ENCODE peak calls at places on chromosomes 16 and 17, in five cellular contexts. C is CD4-positive, alpha-beta memory T cell; D is CD8-positive, alpha-beta memory T cell; O is tibial nerve; F is hepatocyte. G is an unnamed sample.
A peak's percentile ranks its signal among the peaks of the same experiment; 100 is the strongest.

GRCh38 chr16:89922884-89923639 is at the start of gene TUBB3:
- DNase-seq in F (peak; percentile 93), C (no peak), D (peak; percentile 35), O (no peak), G (no peak)

GRCh38 chr17:78915872-78916632 is 9.1 kb downstream of the TIMP2 start:
- DNase-seq in O (no peak), D (no peak), C (no peak), F (no peak), G (no peak)

GRCh38 chr17:79984045-79984840 is 51.4 kb downstream of the TBC1D16 start:
- DNase-seq in C (no peak), O (no peak), F (no peak), D (no peak), G (no peak)

GRCh38 chr17:83153681-83154310 is 74.4 kb downstream of the METRNL start:
- DNase-seq in F (peak; percentile 1), O (no peak), C (no peak), D (no peak), G (no peak)

GRCh38 chr16:10153993-10154788 is 28.0 kb downstream of the GRIN2A start:
- DNase-seq in C (no peak), O (no peak), F (no peak), D (no peak), G (no peak)

GRCh38 chr17:8890671-8891070 is 23.2 kb upstream of the PIK3R6 start:
- DNase-seq in F (no peak), C (no peak), O (no peak), D (no peak), G (no peak)

GRCh38 chr17:17313350-17313991 is 10.3 kb downstream of the NT5M start:
- DNase-seq in D (peak; percentile 56), O (no peak), C (peak; percentile 71), F (peak; percentile 77), G (peak; percentile 29)

GRCh38 chr16:10616744-10617640 is 36.6 kb upstream of the EMP2 start:
- DNase-seq in C (no peak), D (no peak), F (peak; percentile 67), O (peak; percentile 46), G (no peak)

GRCh38 chr16:81718637-81719036 is 60.5 kb upstream of the PLCG2 start:
- DNase-seq in C (no peak), F (no peak), D (no peak), O (no peak), G (no peak)

GRCh38 chr16:55444754-55445485 is 34.1 kb upstream of the MMP2 start:
- DNase-seq in F (no peak), D (no peak), C (no peak), O (no peak), G (no peak)

GRCh38 chr17:7034955-7035590 is 742 bp upstream of the SLC16A13 start:
- DNase-seq in F (no peak), D (peak; percentile 32), C (peak; percentile 56), O (no peak), G (no peak)

GRCh38 chr16:75070055-75070841 is 46.3 kb downstream of the LDHD start:
- DNase-seq in C (no peak), F (peak; percentile 66), D (no peak), O (no peak), G (no peak)

GRCh38 chr17:28846231-28846630 is 3.6 kb upstream of the FAM222B start:
- DNase-seq in O (no peak), C (no peak), F (no peak), D (no peak), G (no peak)

GRCh38 chr16:56936950-56937349 is 5.0 kb downstream of the HERPUD1 start:
- DNase-seq in C (no peak), F (no peak), D (no peak), O (no peak), G (no peak)

GRCh38 chr16:10736926-10737625 is 6.6 kb upstream of the NUBP1 start:
- DNase-seq in D (peak; percentile 62), C (peak; percentile 78), O (no peak), F (peak; percentile 81), G (peak; percentile 43)

GRCh38 chr16:88069397-88070168 is 118.3 kb downstream of the BANP start:
- DNase-seq in C (no peak), F (no peak), D (no peak), O (no peak), G (no peak)

GRCh38 chr17:79574656-79575055 is 36.2 kb downstream of the RBFOX3 start:
- DNase-seq in D (no peak), F (no peak), O (no peak), C (no peak), G (no peak)

GRCh38 chr16:15598648-15599190 is 44.2 kb downstream of the MARF1 start:
- DNase-seq in F (no peak), C (no peak), O (no peak), D (no peak), G (no peak)

GRCh38 chr17:60224064-60224463 is 74.3 kb downstream of the CA4 start:
- DNase-seq in D (no peak), O (no peak), F (peak; percentile 18), C (no peak), G (no peak)

GRCh38 chr16:50535506-50536257 is 12.5 kb upstream of the NKD1 start:
- DNase-seq in D (no peak), O (no peak), F (no peak), C (no peak), G (no peak)

GRCh38 chr16:75733305-75734141 is 7.2 kb upstream of the CPHXL start:
- DNase-seq in D (no peak), C (no peak), O (no peak), F (peak; percentile 34), G (no peak)

GRCh38 chr16:351804-352520 is 561 bp downstream of the AXIN1 start:
- DNase-seq in O (no peak), D (peak; percentile 43), C (no peak), F (peak; percentile 60), G (no peak)

DNA sequence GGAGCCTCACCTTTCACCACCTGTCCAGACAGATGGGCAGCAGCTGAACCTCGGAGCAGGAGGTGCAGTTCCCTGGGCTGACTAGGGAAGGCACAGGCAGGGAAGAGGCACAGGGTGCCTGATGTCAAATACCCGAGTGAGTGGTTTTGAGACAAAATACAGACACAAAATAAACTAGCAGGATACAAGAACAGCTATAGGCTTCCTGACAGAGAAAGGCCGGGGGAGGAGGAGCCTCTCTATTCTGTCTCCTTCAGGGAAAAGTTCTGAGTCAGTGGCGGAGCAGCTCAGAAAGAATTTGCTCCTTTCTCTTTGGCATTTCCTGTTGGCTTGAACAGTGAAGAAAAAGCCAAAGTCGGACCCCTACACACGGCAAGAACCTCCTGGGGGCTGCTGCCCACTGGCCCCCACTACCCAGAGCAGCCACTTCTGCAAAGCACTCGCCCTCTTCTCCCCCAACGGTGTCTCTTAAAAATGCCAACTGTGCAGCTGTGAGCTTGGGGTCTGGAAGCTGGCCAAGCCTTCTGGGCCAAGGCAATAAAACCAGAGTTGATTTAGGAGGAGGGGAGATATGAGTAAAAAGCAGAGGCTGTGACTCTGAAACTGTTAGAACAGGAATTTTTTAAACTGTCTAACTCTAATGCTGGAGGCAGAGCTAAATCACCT is 14.4 kb upstream of the FAAP100 start:
- DNase-seq in F (peak; percentile 83), D (no peak), O (peak; percentile 52), C (no peak), G (no peak)
- H3K27ac ChIP-seq in F (peak overlapping the region; percentile 89), D (no peak overlapping the region), O (peak overlapping the region; percentile 65), C (no peak overlapping the region), G (no peak overlapping the region)

GRCh38 chr16:46929378-46930332 is 43.8 kb downstream of the DNAJA2 start:
- DNase-seq in D (peak; percentile 42), C (peak; percentile 43), O (peak; percentile 30), F (peak; percentile 67), G (peak; percentile 63)

GRCh38 chr16:46930861-46931260 is 42.6 kb downstream of the DNAJA2 start:
- DNase-seq in C (no peak), O (no peak), D (no peak), F (no peak), G (no peak)

GRCh38 chr16:46928811-46929210 is 44.6 kb downstream of the GPT2 start:
- DNase-seq in F (no peak), O (no peak), D (no peak), C (no peak), G (no peak)

GRCh38 chr16:46927273-46927672 is 43.1 kb downstream of the GPT2 start:
- DNase-seq in D (no peak), F (no peak), C (no peak), O (no peak), G (no peak)

GRCh38 chr16:46932802-46933201 is 40.7 kb downstream of the DNAJA2 start:
- DNase-seq in O (no peak), D (no peak), C (no peak), F (no peak), G (peak; percentile 27)
- H3K27me3 ChIP-seq in O (no peaks in the 10 kb centered on the region), D (no peaks in the 10 kb centered on the region), C (no peaks in the 10 kb centered on the region), F (no peaks in the 10 kb centered on the region), G (no peaks in the 10 kb centered on the region)

DNA sequence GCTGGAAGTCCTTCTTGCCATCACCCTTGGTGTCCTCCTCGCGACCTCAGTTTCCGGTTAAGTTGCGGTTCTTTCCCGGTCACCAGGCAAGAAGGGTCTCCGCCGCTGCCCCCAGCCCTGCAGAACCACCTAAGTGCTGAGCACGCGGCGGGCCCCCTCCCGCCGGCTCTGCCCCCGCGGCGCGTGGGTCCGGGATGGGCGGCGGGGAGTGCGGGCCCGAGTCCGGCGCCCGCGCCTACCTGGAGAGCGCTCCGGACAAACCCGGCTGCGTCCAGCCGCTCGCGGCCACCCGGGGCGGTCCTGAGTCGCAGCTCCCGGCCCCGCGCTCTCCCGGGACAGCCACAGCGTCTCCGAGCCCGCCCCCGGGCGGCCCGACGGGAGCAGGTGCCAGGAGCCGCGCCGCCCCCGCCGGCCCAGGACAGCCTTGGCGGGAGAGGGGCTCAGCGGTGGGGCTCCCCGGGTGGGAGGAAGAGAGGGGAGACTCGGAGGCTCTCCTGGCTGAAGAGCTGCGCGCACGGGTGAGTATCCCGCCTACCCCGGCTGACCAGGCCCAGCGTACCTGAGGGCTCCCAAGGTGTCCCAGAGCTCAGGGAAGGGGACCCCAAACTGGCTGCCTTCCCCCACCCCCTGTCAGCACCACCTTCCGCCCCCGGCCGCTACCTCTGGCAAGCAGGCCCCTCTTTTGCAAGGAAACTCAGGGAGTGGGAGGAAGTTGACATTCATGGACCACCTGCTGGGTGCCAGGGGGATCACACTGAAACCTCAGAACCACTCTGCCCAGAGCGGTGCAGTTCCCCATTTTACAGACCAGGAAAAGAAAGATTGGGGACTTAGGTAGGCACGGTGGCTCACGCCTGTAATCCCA is 22.2 kb upstream of the C17orf113 start:
- DNase-seq in D (no peak), O (no peak), C (no peak), F (peak; percentile 69), G (no peak)
- H3K4me3 ChIP-seq in D (no peak overlapping the region), O (no peak overlapping the region), C (no peak overlapping the region), F (no peak overlapping the region), G (peak overlapping the region; percentile 48)

GRCh38 chr17:41811549-41812175 is at the start of gene P3H4:
- DNase-seq in D (peak; percentile 58), C (peak; percentile 79), F (peak; percentile 93), O (peak; percentile 60), G (no peak)
- H3K27ac ChIP-seq in D (peak within 1 kb of the TSS; percentile 24), C (peak within 1 kb of the TSS; percentile 45), F (peak within 1 kb of the TSS; percentile 98), O (peak within 1 kb of the TSS; percentile 71), G (no peak within 1 kb of the TSS)

DNA sequence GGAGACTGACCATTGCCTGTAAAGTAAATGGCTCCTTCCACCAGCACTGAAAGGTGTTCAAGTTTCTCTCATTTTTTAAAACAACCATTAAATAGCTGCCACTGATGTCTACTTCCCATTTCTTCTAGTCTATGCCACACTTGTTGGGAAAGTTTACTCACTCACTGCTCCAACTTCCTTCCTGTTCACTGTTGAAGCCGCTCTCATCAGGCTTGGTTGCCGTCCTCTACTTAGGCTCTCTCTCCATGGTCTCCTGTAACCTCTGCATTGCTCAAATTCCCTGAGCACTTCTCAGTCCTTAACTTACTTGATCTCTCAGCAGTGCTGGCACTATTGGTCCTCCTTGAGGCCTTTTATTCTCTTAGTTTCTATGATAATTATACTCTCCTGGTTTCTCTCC is 32.4 kb downstream of the SNX11 start:
- DNase-seq in C (no peak), O (no peak), D (no peak), F (no peak), G (no peak)
- H3K27me3 ChIP-seq in C (no peaks in the 10 kb centered on the region), O (no peaks in the 10 kb centered on the region), D (no peaks in the 10 kb centered on the region), F (peaks cover 26% of the 10 kb centered on the region), G (no peaks in the 10 kb centered on the region)

GRCh38 chr17:44981221-44981968 is 13.3 kb upstream of the C1QL1 start:
- DNase-seq in F (peak; percentile 45), C (no peak), O (no peak), D (no peak), G (no peak)
- H3K4me3 ChIP-seq in F (no peak overlapping the region), C (no peak overlapping the region), O (no peak overlapping the region), D (no peak overlapping the region), G (no peak overlapping the region)

G was measured in iPS DF 6.9.